ENCODE peak calls at places on chromosome 14, in ten cellular contexts. Y is NT2/D1, M is stomach, I is thyroid gland, H is tibial artery, E is esophagus squamous epithelium, K is cardiac muscle cell, T is fibroblast of lung, L is thoracic aorta, C is mucosa of descending colon. D is an unnamed sample.
A peak's percentile ranks its signal among the peaks of the same experiment; 100 is the strongest.

GRCh38 chr14:64388533-64389243 is 535 bp downstream of the MTHFD1 start:
- DNase-seq in Y (no peak), M (peak; percentile 38), I (no peak), H (peak; percentile 47), E (no peak), K (peak; percentile 46), T (peak; percentile 45), L (no peak), C (peak; percentile 48), D (no peak)

GRCh38 chr14:44963775-44964380 is 1.9 kb downstream of the TOGARAM1 start:
- DNase-seq in Y (no peak), M (no peak), I (no peak), H (no peak), E (no peak), K (no peak), T (peak; percentile 18), L (no peak), C (no peak), D (no peak)

GRCh38 chr14:52325632-52326031 is 11.5 kb downstream of the PTGER2 start:
- DNase-seq in Y (no peak), M (no peak), I (no peak), H (no peak), E (no peak), K (no peak), T (peak; percentile 56), L (no peak), C (no peak), D (no peak)

GRCh38 chr14:39398382-39398781 is 33.9 kb downstream of the FBXO33 start:
- DNase-seq in Y (no peak), M (no peak), I (no peak), H (no peak), E (no peak), K (no peak), T (no peak), L (no peak), C (no peak), D (no peak)

GRCh38 chr14:50299585-50299984 is 12.4 kb downstream of the L2HGDH start:
- DNase-seq in Y (no peak), M (no peak), I (no peak), H (no peak), E (no peak), K (no peak), T (no peak), L (no peak), C (no peak), D (no peak)

GRCh38 chr14:52266179-52266578 is 1.3 kb upstream of the PTGDR start:
- DNase-seq in Y (no peak), M (no peak), I (no peak), H (peak; percentile 75), E (no peak), K (no peak), T (peak; percentile 66), L (peak; percentile 14), C (no peak), D (no peak)

GRCh38 chr14:64704743-64705405 is 650 bp downstream of the PLEKHG3 start:
- DNase-seq in Y (no peak), M (peak; percentile 57), I (peak; percentile 67), H (peak; percentile 46), E (no peak), K (peak; percentile 58), T (peak; percentile 31), L (no peak), C (peak; percentile 62), D (no peak)

GRCh38 chr14:68608235-68608962 is 184.5 kb downstream of the ZFP36L1 start:
- DNase-seq in Y (no peak), M (no peak), I (no peak), H (peak; percentile 66), E (no peak), K (no peak), T (no peak), L (no peak), C (no peak), D (no peak)

GRCh38 chr14:50559990-50560928 is at the start of gene ATL1:
- DNase-seq in Y (peak; percentile 42), M (peak; percentile 68), I (peak; percentile 74), H (peak; percentile 80), E (no peak), K (peak; percentile 85), T (peak; percentile 81), L (peak; percentile 19), C (peak; percentile 57), D (peak; percentile 75)

GRCh38 chr14:63513756-63514155 is 29.4 kb downstream of the PPP2R5E start:
- DNase-seq in Y (no peak), M (no peak), I (peak; percentile 44), H (no peak), E (no peak), K (no peak), T (no peak), L (no peak), C (no peak), D (no peak)

GRCh38 chr14:96852823-96853422 is 55.7 kb downstream of the VRK1 start:
- DNase-seq in Y (no peak), M (no peak), I (no peak), H (no peak), E (no peak), K (peak; percentile 46), T (peak; percentile 40), L (no peak), C (peak; percentile 22), D (no peak)

GRCh38 chr14:34157642-34158041 is 206.8 kb upstream of the EGLN3 start:
- DNase-seq in Y (no peak), M (no peak), I (no peak), H (no peak), E (no peak), K (no peak), T (no peak), L (no peak), C (no peak), D (no peak)
- H3K4me1 ChIP-seq in Y (no peaks in the 10 kb centered on the region), M (no peaks in the 10 kb centered on the region), I (no peaks in the 10 kb centered on the region), H (no peaks in the 10 kb centered on the region), E (no peaks in the 10 kb centered on the region), K (no peaks in the 10 kb centered on the region), T (no peaks in the 10 kb centered on the region), L (no peaks in the 10 kb centered on the region), C (no peaks in the 10 kb centered on the region), D (no peaks in the 10 kb centered on the region)

GRCh38 chr14:78704965-78705364 is 534.8 kb downstream of the NRXN3 start:
- DNase-seq in Y (no peak), M (no peak), I (no peak), H (no peak), E (no peak), K (no peak), T (no peak), L (no peak), C (no peak), D (no peak)
- H3K4me1 ChIP-seq in Y (no peaks in the 10 kb centered on the region), M (no peaks in the 10 kb centered on the region), I (no peaks in the 10 kb centered on the region), H (no peaks in the 10 kb centered on the region), E (no peaks in the 10 kb centered on the region), K (no peaks in the 10 kb centered on the region), T (no peaks in the 10 kb centered on the region), L (no peaks in the 10 kb centered on the region), C (peaks cover 5% of the 10 kb centered on the region), D (no peaks in the 10 kb centered on the region)

GRCh38 chr14:61406670-61407069 is 85.3 kb downstream of the PRKCH start:
- DNase-seq in Y (no peak), M (no peak), I (no peak), H (no peak), E (no peak), K (no peak), T (no peak), L (no peak), C (no peak), D (no peak)

GRCh38 chr14:61404637-61405036 is 83.3 kb downstream of the PRKCH start:
- DNase-seq in Y (no peak), M (no peak), I (no peak), H (no peak), E (no peak), K (no peak), T (no peak), L (no peak), C (no peak), D (no peak)

GRCh38 chr14:61406198-61406597 is 84.8 kb downstream of the PRKCH start:
- DNase-seq in Y (no peak), M (no peak), I (no peak), H (no peak), E (no peak), K (peak; percentile 95), T (no peak), L (no peak), C (no peak), D (no peak)

GRCh38 chr14:61409782-61410181 is 88.4 kb downstream of the PRKCH start:
- DNase-seq in Y (no peak), M (no peak), I (no peak), H (no peak), E (no peak), K (no peak), T (no peak), L (no peak), C (no peak), D (no peak)
- H3K4me1 ChIP-seq in Y (no peaks in the 10 kb centered on the region), M (no peaks in the 10 kb centered on the region), I (peaks cover 26% of the 10 kb centered on the region), H (no peaks in the 10 kb centered on the region), E (peaks cover 38% of the 10 kb centered on the region), K (peaks cover 94% of the 10 kb centered on the region), T (no peaks in the 10 kb centered on the region), L (no peaks in the 10 kb centered on the region), C (no peaks in the 10 kb centered on the region), D (no peaks in the 10 kb centered on the region)

GRCh38 chr14:61403411-61403810 is 82.0 kb downstream of the PRKCH start:
- DNase-seq in Y (no peak), M (no peak), I (no peak), H (no peak), E (no peak), K (peak; percentile 30), T (no peak), L (no peak), C (no peak), D (no peak)

DNA sequence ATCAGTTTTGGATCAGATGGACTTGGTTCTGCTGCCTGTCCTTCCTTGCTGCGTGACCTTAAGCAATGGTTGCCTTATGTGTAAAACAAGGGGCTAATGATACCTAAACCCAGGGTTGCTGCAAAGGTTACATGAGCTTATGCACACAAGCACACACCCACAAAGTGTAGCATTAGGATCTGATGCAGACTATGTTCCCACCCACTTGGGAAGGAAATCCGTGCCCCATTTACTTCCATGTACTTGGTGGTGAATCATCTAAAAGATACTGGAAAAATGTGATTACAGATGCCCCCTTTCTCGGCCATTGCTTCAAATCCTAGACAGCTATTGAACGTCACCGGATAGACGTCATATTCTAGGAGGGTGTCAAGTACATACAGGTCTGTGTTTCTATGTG is 87.1 kb downstream of the PRKCH start:
- DNase-seq in Y (no peak), M (no peak), I (no peak), H (no peak), E (no peak), K (no peak), T (no peak), L (no peak), C (no peak), D (no peak)
- H3K4me1 ChIP-seq in Y (no peaks in the 10 kb centered on the region), M (no peaks in the 10 kb centered on the region), I (peaks cover 21% of the 10 kb centered on the region), H (no peaks in the 10 kb centered on the region), E (peaks cover 41% of the 10 kb centered on the region), K (peaks cover 93% of the 10 kb centered on the region), T (no peaks in the 10 kb centered on the region), L (no peaks in the 10 kb centered on the region), C (no peaks in the 10 kb centered on the region), D (no peaks in the 10 kb centered on the region)